ENCODE peak calls at places on chromosome 5, in seven cellular contexts. J is lower lobe of right lung, I is Peyer's patch, V is choroid plexus epithelial cell, S is right lobe of liver, O is spleen, Y is NB4. M is an unnamed sample.

GRCh38 chr5:125484272-125485002 is 738.0 kb upstream of the ZNF608 start:
- DNase-seq in J (peak), I (no peak), V (peak), S (no peak), O (no peak), Y (no peak), M (no peak)

GRCh38 chr5:43967165-43967564 is 364.2 kb downstream of the NNT start:
- DNase-seq in J (no peak), I (no peak), V (no peak), S (no peak), O (no peak), Y (no peak), M (no peak)

GRCh38 chr5:127028822-127029457 is 1.4 kb downstream of the MARCHF3 start:
- DNase-seq in J (peak), I (peak), V (peak), S (no peak), O (no peak), Y (peak), M (no peak)

GRCh38 chr5:113776832-113777525 is 263.5 kb downstream of the YTHDC2 start:
- DNase-seq in J (no peak), I (no peak), V (peak), S (peak), O (no peak), Y (peak), M (no peak)

GRCh38 chr5:124639095-124639665 is 107.3 kb downstream of the ZNF608 start:
- DNase-seq in J (no peak), I (no peak), V (no peak), S (no peak), O (no peak), Y (no peak), M (no peak)

GRCh38 chr5:134554319-134555222 is 29.1 kb downstream of the JADE2 start:
- DNase-seq in J (peak), I (peak), V (peak), S (peak), O (no peak), Y (no peak), M (peak)

GRCh38 chr5:127898551-127899213 is 184.9 kb upstream of the SLC12A2 start:
- DNase-seq in J (no peak), I (no peak), V (peak), S (no peak), O (no peak), Y (no peak), M (no peak)

GRCh38 chr5:75744355-75744754 is 27.1 kb upstream of the POC5 start:
- DNase-seq in J (no peak), I (no peak), V (no peak), S (no peak), O (no peak), Y (no peak), M (no peak)

GRCh38 chr5:179795049-179795862 is 1.5 kb downstream of the LTC4S start:
- DNase-seq in J (peak), I (no peak), V (no peak), S (peak), O (peak), Y (peak), M (no peak)

GRCh38 chr5:142545653-142546322 is 140.1 kb downstream of the FGF1 start:
- DNase-seq in J (no peak), I (no peak), V (peak), S (no peak), O (no peak), Y (no peak), M (no peak)

GRCh38 chr5:59725393-59725768 is 168.1 kb downstream of the PDE4D start:
- DNase-seq in J (no peak), I (no peak), V (no peak), S (no peak), O (no peak), Y (no peak), M (no peak)

GRCh38 chr5:148858547-148858946 is 32.1 kb downstream of the ADRB2 start:
- DNase-seq in J (no peak), I (no peak), V (no peak), S (no peak), O (no peak), Y (no peak), M (no peak)

GRCh38 chr5:132777209-132778069 is at the start of gene SEPTIN8:
- DNase-seq in J (peak), I (no peak), V (no peak), S (peak), O (peak), Y (peak), M (peak)

GRCh38 chr5:135456238-135457099 is 4.3 kb upstream of the TIFAB start:
- DNase-seq in J (peak), I (no peak), V (peak), S (no peak), O (peak), Y (peak), M (no peak)

GRCh38 chr5:36417668-36418067 is 116.0 kb upstream of the RANBP3L start:
- DNase-seq in J (no peak), I (no peak), V (no peak), S (no peak), O (no peak), Y (no peak), M (no peak)

GRCh38 chr5:151642472-151643140 is 44.1 kb downstream of the SPARC start:
- DNase-seq in J (no peak), I (no peak), V (no peak), S (no peak), O (no peak), Y (no peak), M (no peak)

GRCh38 chr5:179272326-179273073 is 72.8 kb downstream of the ADAMTS2 start:
- DNase-seq in J (peak), I (no peak), V (no peak), S (peak), O (peak), Y (no peak), M (no peak)

GRCh38 chr5:116492016-116492623 is 82.5 kb downstream of the SEMA6A start:
- DNase-seq in J (no peak), I (no peak), V (peak), S (no peak), O (no peak), Y (peak), M (peak)

GRCh38 chr5:179820483-179821297 is at the start of gene SQSTM1:
- DNase-seq in J (peak), I (peak), V (peak), S (peak), O (peak), Y (peak), M (peak)

GRCh38 chr5:135913713-135914626 is 18.3 kb upstream of the IL9 start:
- DNase-seq in J (no peak), I (no peak), V (no peak), S (no peak), O (no peak), Y (no peak), M (peak)

GRCh38 chr5:147805030-147805454 is 22.5 kb upstream of the JAKMIP2 start:
- DNase-seq in J (peak), I (peak), V (no peak), S (no peak), O (peak), Y (peak), M (no peak)

GRCh38 chr5:179505636-179506261 is 44.6 kb upstream of the RUFY1 start:
- DNase-seq in J (no peak), I (no peak), V (no peak), S (no peak), O (no peak), Y (no peak), M (no peak)

GRCh38 chr5:59813761-59814562 is 79.6 kb downstream of the PDE4D start:
- DNase-seq in J (no peak), I (no peak), V (peak), S (no peak), O (no peak), Y (peak), M (no peak)

GRCh38 chr5:134005415-134006118 is 792 bp upstream of the VDAC1 start:
- DNase-seq in J (peak), I (no peak), V (peak), S (peak), O (peak), Y (peak), M (peak)

GRCh38 chr5:33448118-33448517 is 7.4 kb downstream of the TARS1 start:
- DNase-seq in J (no peak), I (no peak), V (no peak), S (no peak), O (no peak), Y (no peak), M (no peak)

GRCh38 chr5:77180167-77181081 is 30.1 kb upstream of the PDE8B start:
- DNase-seq in J (peak), I (no peak), V (peak), S (peak), O (no peak), Y (no peak), M (no peak)

GRCh38 chr5:172088801-172089200 is 82.4 kb upstream of the FBXW11 start:
- DNase-seq in J (no peak), I (no peak), V (no peak), S (peak), O (no peak), Y (no peak), M (no peak)

GRCh38 chr5:147084702-147085101 is 150.1 kb upstream of the STK32A start:
- DNase-seq in J (no peak), I (no peak), V (no peak), S (no peak), O (no peak), Y (no peak), M (no peak)

GRCh38 chr5:61631438-61631941 is 299.4 kb downstream of the ZSWIM6 start:
- DNase-seq in J (peak), I (no peak), V (peak), S (no peak), O (no peak), Y (no peak), M (no peak)
- H3K4me3 ChIP-seq in J (no peak), I (no peak), V (peak), S (no peak), O (no peak), Y (no peak), M (no peak)

DNA sequence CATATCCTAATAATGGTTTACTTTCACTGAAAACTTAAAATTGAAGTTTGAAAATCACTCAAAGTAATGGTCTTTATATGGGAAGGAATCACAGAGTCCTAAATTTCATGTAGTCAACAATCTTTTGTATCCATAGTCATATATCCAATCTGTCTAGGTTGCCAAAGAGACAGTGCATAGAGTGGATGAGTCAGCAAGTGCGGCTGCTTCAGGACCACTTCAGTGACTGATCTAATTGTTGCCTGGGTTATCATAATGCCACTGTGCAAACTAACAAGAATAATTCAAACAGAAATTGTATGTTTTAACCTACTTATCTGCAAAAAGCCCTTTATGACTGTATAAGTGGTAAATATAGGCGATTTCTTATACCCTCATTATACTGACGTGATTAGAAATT is 211.3 kb upstream of the PRR16 start:
- DNase-seq in J (no peak), I (no peak), V (peak), S (no peak), O (no peak), Y (peak), M (no peak)
- H3K4me3 ChIP-seq in J (no peak), I (no peak), V (no peak), S (no peak), O (no peak), Y (no peak), M (no peak)

DNA sequence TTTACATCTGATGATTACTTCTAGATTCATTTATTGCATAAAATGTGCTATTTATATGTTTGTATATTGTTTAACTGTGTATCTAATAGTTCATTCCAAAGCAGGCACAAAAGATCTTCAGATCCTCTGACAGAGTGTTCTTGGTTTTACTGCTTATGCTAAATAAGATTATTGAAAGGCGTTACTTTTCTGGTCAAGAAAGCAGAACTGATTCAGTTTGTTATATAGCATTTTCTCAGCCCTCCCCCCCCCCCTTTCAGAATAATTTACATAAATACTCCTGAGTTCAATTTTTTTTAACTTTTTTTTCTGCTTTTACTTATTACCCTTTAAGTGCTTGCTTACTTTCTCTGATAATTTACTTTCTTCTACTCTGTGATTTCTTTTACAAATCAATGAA is 15.4 kb downstream of the CDC42SE2 start:
- DNase-seq in J (no peak), I (no peak), V (no peak), S (no peak), O (no peak), Y (no peak), M (no peak)
- H3K4me3 ChIP-seq in J (no peak), I (no peak), V (no peak), S (no peak), O (no peak), Y (no peak), M (no peak)

GRCh38 chr5:2748841-2749513 is 2.5 kb downstream of the IRX2 start:
- DNase-seq in J (no peak), I (no peak), V (no peak), S (no peak), O (no peak), Y (no peak), M (no peak)
- H3K4me3 ChIP-seq in J (peak), I (no peak), V (no peak), S (no peak), O (no peak), Y (no peak), M (no peak)

DNA sequence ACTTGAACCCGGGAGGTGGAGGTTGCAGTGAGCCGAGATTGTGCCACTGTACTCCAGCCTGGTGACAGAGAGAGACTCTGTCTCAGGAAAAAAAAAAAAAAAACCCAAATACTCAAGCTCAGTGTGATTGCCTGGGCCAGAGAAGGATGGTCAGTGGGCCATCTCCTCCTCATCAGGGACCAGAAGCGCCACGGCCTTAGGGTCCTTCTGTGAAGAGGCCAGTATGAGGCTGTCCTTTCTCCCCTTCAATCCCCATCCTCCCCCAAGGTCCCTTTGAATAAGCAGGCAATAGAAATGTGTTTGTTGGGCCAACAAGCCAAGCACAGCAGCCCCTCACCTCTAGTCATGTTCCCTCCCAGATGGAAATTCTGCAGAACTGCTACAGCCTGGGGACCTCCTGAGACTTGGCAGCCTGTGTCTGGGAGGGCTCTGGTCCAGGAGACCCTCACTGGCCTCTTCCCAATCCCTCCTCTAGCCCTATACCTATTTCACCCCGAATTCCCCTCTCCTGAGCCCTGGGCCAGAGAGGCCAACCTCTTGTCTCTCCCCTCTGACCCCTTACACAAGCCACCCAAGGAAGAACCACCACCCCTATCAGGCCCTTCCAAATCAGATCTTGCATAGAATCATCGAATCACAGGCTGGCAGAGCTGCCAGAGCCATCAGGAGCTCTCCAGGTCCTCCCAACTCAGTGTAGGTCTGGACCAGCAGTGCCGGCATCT is 1.0 kb downstream of the CSF1R start:
- DNase-seq in J (no peak), I (no peak), V (no peak), S (no peak), O (no peak), Y (no peak), M (no peak)
- H3K4me3 ChIP-seq in J (peak), I (no peak), V (no peak), S (peak), O (peak), Y (peak), M (no peak)

GRCh38 chr5:139296198-139296597 is 2.7 kb downstream of the MATR3 start:
- DNase-seq in J (no peak), I (no peak), V (no peak), S (no peak), O (no peak), Y (no peak), M (no peak)
- H3K4me3 ChIP-seq in J (peak), I (no peak), V (no peak), S (no peak), O (no peak), Y (peak), M (no peak)

DNA sequence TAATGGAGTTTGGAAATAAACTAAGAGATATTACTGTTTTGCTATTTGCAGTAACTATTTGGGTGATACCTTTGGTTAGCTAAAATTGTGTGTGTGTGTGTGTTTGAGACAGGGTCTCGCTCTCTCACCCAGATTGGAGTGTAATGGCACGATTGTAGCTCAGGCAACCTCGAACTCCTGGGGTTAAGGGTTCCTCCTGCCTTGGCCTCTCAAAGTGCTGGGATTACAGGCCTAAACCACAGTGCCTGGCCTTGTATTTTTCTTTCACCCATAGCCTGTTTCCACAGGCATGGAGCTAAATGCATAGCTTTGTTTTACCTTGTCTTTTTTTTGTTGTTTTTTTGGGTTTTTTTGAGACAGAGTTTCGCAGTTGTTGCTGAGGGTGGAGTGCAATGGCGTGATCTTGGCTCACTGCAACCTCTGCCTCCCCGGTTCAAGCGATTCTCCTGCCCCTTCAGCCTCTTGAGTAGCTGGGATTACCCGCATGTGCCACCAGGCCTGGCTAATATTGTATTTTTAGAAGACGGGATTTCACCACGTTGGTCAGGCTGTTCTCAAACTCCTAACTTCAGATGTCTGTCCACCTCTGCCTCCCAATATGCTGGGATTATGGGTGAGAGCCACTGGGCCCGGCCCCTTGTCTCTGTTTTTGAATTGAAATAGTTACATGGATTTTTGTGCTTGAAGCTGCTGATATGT is 5.6 kb downstream of the GPBP1 start:
- DNase-seq in J (no peak), I (no peak), V (no peak), S (no peak), O (no peak), Y (no peak), M (no peak)
- H3K4me3 ChIP-seq in J (peak), I (peak), V (peak), S (no peak), O (peak), Y (peak), M (peak)

GRCh38 chr5:80184235-80185023 is 71.4 kb downstream of the SERINC5 start:
- DNase-seq in J (peak), I (no peak), V (no peak), S (peak), O (no peak), Y (no peak), M (no peak)
- H3K4me3 ChIP-seq in J (no peak), I (no peak), V (no peak), S (no peak), O (no peak), Y (no peak), M (no peak)

DNA sequence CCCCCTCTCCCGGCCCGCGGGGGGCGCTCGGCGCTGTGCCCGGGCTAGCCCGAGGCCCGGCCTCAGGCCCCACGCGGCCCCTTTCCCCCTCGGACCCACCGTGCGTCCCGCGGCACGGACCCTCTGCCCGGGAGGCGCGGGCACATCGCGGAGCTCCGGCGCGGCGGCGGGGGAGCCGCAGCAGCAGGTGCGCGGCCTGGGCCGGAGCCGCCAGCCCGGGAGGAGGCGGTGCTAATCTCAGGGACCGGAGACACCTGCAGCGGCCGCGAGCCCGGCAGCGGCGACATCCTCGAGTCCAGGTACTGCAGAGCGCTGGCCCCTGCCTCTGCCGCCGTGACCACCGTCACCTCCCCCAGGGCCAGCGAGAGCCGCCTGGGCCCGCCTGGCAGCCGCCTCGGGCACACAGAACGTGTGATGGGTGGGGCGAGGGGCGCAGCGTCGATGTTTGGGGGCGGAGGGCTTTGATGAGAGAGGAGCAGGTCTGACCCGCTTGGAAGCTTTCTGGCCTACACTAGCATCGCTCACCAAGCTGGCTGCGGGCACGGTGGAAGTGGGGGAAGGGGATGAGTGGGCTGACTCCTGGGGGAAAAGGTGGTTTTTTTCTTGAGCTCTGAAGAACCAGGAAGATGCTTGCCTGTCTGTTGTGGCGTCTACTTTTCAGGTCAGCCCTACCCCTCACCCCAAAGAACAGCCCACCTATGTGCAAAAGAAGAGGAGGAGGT is 524 bp downstream of the CYFIP2 start:
- DNase-seq in J (peak), I (peak), V (no peak), S (peak), O (peak), Y (peak), M (no peak)
- H3K4me3 ChIP-seq in J (peak), I (peak), V (peak), S (peak), O (peak), Y (peak), M (peak)

DNA sequence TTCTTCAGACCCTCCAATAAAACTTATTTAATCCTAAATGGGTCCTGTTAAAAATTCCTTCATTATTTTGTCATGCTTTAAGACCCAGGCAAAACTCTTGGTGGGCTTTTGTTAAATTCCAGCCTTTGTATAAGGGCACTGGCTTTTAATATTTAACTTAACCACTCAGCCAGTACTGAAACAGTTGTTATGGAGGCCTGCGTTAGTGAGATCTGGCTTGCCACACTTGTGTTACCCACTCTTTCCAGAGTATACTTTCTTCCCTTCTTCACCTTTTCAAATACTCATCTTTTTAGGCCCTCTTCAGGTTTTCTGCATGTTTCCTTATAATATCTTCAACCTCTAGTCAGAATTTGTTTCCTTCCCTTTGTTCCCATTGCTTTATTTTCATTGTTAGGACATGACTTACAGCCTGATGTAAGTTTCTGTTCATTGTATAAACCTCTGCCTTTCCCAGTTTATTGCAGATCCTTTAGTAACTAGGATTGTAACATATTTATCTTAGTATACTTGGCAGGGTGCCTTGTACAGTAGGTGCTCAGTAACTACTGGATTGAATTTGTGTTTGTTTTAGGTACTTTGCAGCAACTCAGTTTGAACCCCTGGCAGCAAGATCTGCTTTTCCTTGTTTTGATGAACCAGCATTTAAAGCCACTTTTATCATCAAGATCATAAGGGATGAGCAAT is 48.8 kb downstream of the LNPEP start:
- DNase-seq in J (no peak), I (no peak), V (peak), S (no peak), O (no peak), Y (no peak), M (no peak)
- H3K4me3 ChIP-seq in J (no peak), I (no peak), V (no peak), S (no peak), O (no peak), Y (no peak), M (no peak)

M was measured in CD4-positive, alpha-beta memory T cell.